ENCODE peak calls at places on chromosomes 6 and 20, in nine cellular contexts. One of them, this sample, is unnamed.

GRCh38 chr20:25549866-25550477 is 35.4 kb downstream of the NINL start:
- DNase-seq in endothelial cell: no peak
- DNase-seq in T-helper 2 cell: no peak
- DNase-seq in adipocyte: peak
- DNase-seq in brain microvascular endothelial cell: no peak
- DNase-seq in nephron progenitor cell: no peak
- DNase-seq in activated naive CD4-positive, alpha-beta T cell treated with anti-CD3 and anti-CD28 coated beads, Interleukin-2, amount 50 U/mL, for 72 hours: no peak
- DNase-seq in amygdala: no peak
- DNase-seq in GM13976: no peak
- DNase-seq in this sample: no peak

GRCh38 chr6:153511896-153512496 is 380.9 kb upstream of the RGS17 start:
- DNase-seq in activated naive CD4-positive, alpha-beta T cell treated with anti-CD3 and anti-CD28 coated beads, Interleukin-2, amount 50 U/mL, for 72 hours: no peak
- DNase-seq in nephron progenitor cell: peak
- DNase-seq in brain microvascular endothelial cell: peak
- DNase-seq in amygdala: no peak
- DNase-seq in T-helper 2 cell: peak
- DNase-seq in adipocyte: peak
- DNase-seq in GM13976: peak
- DNase-seq in endothelial cell: peak
- DNase-seq in this sample: peak

GRCh38 chr20:38297916-38298674 is 5.9 kb upstream of the BPI start:
- DNase-seq in endothelial cell: no peak
- DNase-seq in nephron progenitor cell: no peak
- DNase-seq in amygdala: no peak
- DNase-seq in activated naive CD4-positive, alpha-beta T cell treated with anti-CD3 and anti-CD28 coated beads, Interleukin-2, amount 50 U/mL, for 72 hours: no peak
- DNase-seq in brain microvascular endothelial cell: no peak
- DNase-seq in adipocyte: no peak
- DNase-seq in T-helper 2 cell: no peak
- DNase-seq in GM13976: no peak
- DNase-seq in this sample: no peak

GRCh38 chr6:36752187-36752885 is 54.7 kb downstream of the RAB44 start:
- DNase-seq in GM13976: no peak
- DNase-seq in adipocyte: no peak
- DNase-seq in activated naive CD4-positive, alpha-beta T cell treated with anti-CD3 and anti-CD28 coated beads, Interleukin-2, amount 50 U/mL, for 72 hours: no peak
- DNase-seq in amygdala: no peak
- DNase-seq in brain microvascular endothelial cell: no peak
- DNase-seq in nephron progenitor cell: no peak
- DNase-seq in endothelial cell: no peak
- DNase-seq in T-helper 2 cell: peak
- DNase-seq in this sample: no peak

GRCh38 chr6:39841291-39841690 is 49.1 kb downstream of the DAAM2 start:
- DNase-seq in nephron progenitor cell: no peak
- DNase-seq in brain microvascular endothelial cell: no peak
- DNase-seq in endothelial cell: no peak
- DNase-seq in amygdala: no peak
- DNase-seq in activated naive CD4-positive, alpha-beta T cell treated with anti-CD3 and anti-CD28 coated beads, Interleukin-2, amount 50 U/mL, for 72 hours: no peak
- DNase-seq in adipocyte: peak
- DNase-seq in GM13976: no peak
- DNase-seq in T-helper 2 cell: no peak
- DNase-seq in this sample: peak

GRCh38 chr20:35572838-35573237 is 31.0 kb downstream of the ERGIC3 start:
- DNase-seq in endothelial cell: no peak
- DNase-seq in brain microvascular endothelial cell: no peak
- DNase-seq in amygdala: no peak
- DNase-seq in GM13976: no peak
- DNase-seq in activated naive CD4-positive, alpha-beta T cell treated with anti-CD3 and anti-CD28 coated beads, Interleukin-2, amount 50 U/mL, for 72 hours: no peak
- DNase-seq in nephron progenitor cell: no peak
- DNase-seq in adipocyte: no peak
- DNase-seq in T-helper 2 cell: no peak
- DNase-seq in this sample: no peak

GRCh38 chr6:41455410-41455809 is 90.8 kb upstream of the FOXP4 start:
- DNase-seq in endothelial cell: no peak
- DNase-seq in T-helper 2 cell: no peak
- DNase-seq in amygdala: no peak
- DNase-seq in brain microvascular endothelial cell: no peak
- DNase-seq in nephron progenitor cell: no peak
- DNase-seq in GM13976: no peak
- DNase-seq in adipocyte: no peak
- DNase-seq in activated naive CD4-positive, alpha-beta T cell treated with anti-CD3 and anti-CD28 coated beads, Interleukin-2, amount 50 U/mL, for 72 hours: no peak
- DNase-seq in this sample: no peak

GRCh38 chr20:610130-611046 is at the start of gene TCF15:
- DNase-seq in adipocyte: no peak
- DNase-seq in T-helper 2 cell: peak
- DNase-seq in amygdala: no peak
- DNase-seq in nephron progenitor cell: peak
- DNase-seq in GM13976: peak
- DNase-seq in brain microvascular endothelial cell: peak
- DNase-seq in endothelial cell: peak
- DNase-seq in activated naive CD4-positive, alpha-beta T cell treated with anti-CD3 and anti-CD28 coated beads, Interleukin-2, amount 50 U/mL, for 72 hours: no peak
- DNase-seq in this sample: no peak

GRCh38 chr20:54649511-54649962 is 174.1 kb downstream of the DOK5 start:
- DNase-seq in amygdala: peak
- DNase-seq in T-helper 2 cell: peak
- DNase-seq in nephron progenitor cell: peak
- DNase-seq in GM13976: peak
- DNase-seq in brain microvascular endothelial cell: peak
- DNase-seq in adipocyte: peak
- DNase-seq in activated naive CD4-positive, alpha-beta T cell treated with anti-CD3 and anti-CD28 coated beads, Interleukin-2, amount 50 U/mL, for 72 hours: no peak
- DNase-seq in endothelial cell: peak
- DNase-seq in this sample: peak

GRCh38 chr6:106097368-106098231 is 11.5 kb downstream of the PRDM1 start:
- DNase-seq in amygdala: no peak
- DNase-seq in adipocyte: peak
- DNase-seq in nephron progenitor cell: no peak
- DNase-seq in T-helper 2 cell: peak
- DNase-seq in GM13976: peak
- DNase-seq in endothelial cell: no peak
- DNase-seq in activated naive CD4-positive, alpha-beta T cell treated with anti-CD3 and anti-CD28 coated beads, Interleukin-2, amount 50 U/mL, for 72 hours: no peak
- DNase-seq in brain microvascular endothelial cell: no peak
- DNase-seq in this sample: no peak

GRCh38 chr6:37056112-37056403 is 50.6 kb downstream of the FGD2 start:
- DNase-seq in GM13976: no peak
- DNase-seq in nephron progenitor cell: no peak
- DNase-seq in brain microvascular endothelial cell: no peak
- DNase-seq in activated naive CD4-positive, alpha-beta T cell treated with anti-CD3 and anti-CD28 coated beads, Interleukin-2, amount 50 U/mL, for 72 hours: no peak
- DNase-seq in T-helper 2 cell: no peak
- DNase-seq in amygdala: no peak
- DNase-seq in adipocyte: no peak
- DNase-seq in endothelial cell: no peak
- DNase-seq in this sample: no peak

GRCh38 chr6:84252140-84252539 is 24.7 kb upstream of the CEP162 start:
- DNase-seq in nephron progenitor cell: no peak
- DNase-seq in brain microvascular endothelial cell: no peak
- DNase-seq in adipocyte: no peak
- DNase-seq in endothelial cell: no peak
- DNase-seq in amygdala: no peak
- DNase-seq in T-helper 2 cell: no peak
- DNase-seq in activated naive CD4-positive, alpha-beta T cell treated with anti-CD3 and anti-CD28 coated beads, Interleukin-2, amount 50 U/mL, for 72 hours: no peak
- DNase-seq in GM13976: no peak
- DNase-seq in this sample: no peak

GRCh38 chr20:62914970-62915457 is 11.3 kb downstream of the DIDO1 start:
- DNase-seq in nephron progenitor cell: peak
- DNase-seq in endothelial cell: peak
- DNase-seq in amygdala: no peak
- DNase-seq in T-helper 2 cell: peak
- DNase-seq in adipocyte: peak
- DNase-seq in GM13976: no peak
- DNase-seq in brain microvascular endothelial cell: peak
- DNase-seq in activated naive CD4-positive, alpha-beta T cell treated with anti-CD3 and anti-CD28 coated beads, Interleukin-2, amount 50 U/mL, for 72 hours: peak
- DNase-seq in this sample: peak

GRCh38 chr6:35687658-35688604 is 784 bp downstream of the FKBP5 start:
- DNase-seq in amygdala: no peak
- DNase-seq in GM13976: peak
- DNase-seq in activated naive CD4-positive, alpha-beta T cell treated with anti-CD3 and anti-CD28 coated beads, Interleukin-2, amount 50 U/mL, for 72 hours: peak
- DNase-seq in brain microvascular endothelial cell: no peak
- DNase-seq in T-helper 2 cell: peak
- DNase-seq in adipocyte: peak
- DNase-seq in nephron progenitor cell: peak
- DNase-seq in endothelial cell: peak
- DNase-seq in this sample: peak

GRCh38 chr6:89430563-89430962 is 2.4 kb upstream of the ANKRD6 start:
- DNase-seq in adipocyte: no peak
- DNase-seq in GM13976: no peak
- DNase-seq in nephron progenitor cell: peak
- DNase-seq in amygdala: no peak
- DNase-seq in endothelial cell: no peak
- DNase-seq in brain microvascular endothelial cell: no peak
- DNase-seq in T-helper 2 cell: no peak
- DNase-seq in activated naive CD4-positive, alpha-beta T cell treated with anti-CD3 and anti-CD28 coated beads, Interleukin-2, amount 50 U/mL, for 72 hours: no peak
- DNase-seq in this sample: peak

GRCh38 chr20:20253039-20253743 is 114.7 kb upstream of the INSM1 start:
- DNase-seq in T-helper 2 cell: no peak
- DNase-seq in activated naive CD4-positive, alpha-beta T cell treated with anti-CD3 and anti-CD28 coated beads, Interleukin-2, amount 50 U/mL, for 72 hours: no peak
- DNase-seq in brain microvascular endothelial cell: no peak
- DNase-seq in amygdala: no peak
- DNase-seq in adipocyte: no peak
- DNase-seq in GM13976: no peak
- DNase-seq in nephron progenitor cell: no peak
- DNase-seq in endothelial cell: no peak
- DNase-seq in this sample: no peak

GRCh38 chr20:33839591-33839990 is 28.4 kb downstream of the CHMP4B start:
- DNase-seq in GM13976: no peak
- DNase-seq in nephron progenitor cell: no peak
- DNase-seq in adipocyte: no peak
- DNase-seq in activated naive CD4-positive, alpha-beta T cell treated with anti-CD3 and anti-CD28 coated beads, Interleukin-2, amount 50 U/mL, for 72 hours: no peak
- DNase-seq in amygdala: no peak
- DNase-seq in brain microvascular endothelial cell: no peak
- DNase-seq in endothelial cell: no peak
- DNase-seq in T-helper 2 cell: no peak
- DNase-seq in this sample: no peak

GRCh38 chr20:62733891-62734290 is 25.3 kb downstream of the NTSR1 start:
- DNase-seq in nephron progenitor cell: no peak
- DNase-seq in endothelial cell: no peak
- DNase-seq in amygdala: no peak
- DNase-seq in T-helper 2 cell: no peak
- DNase-seq in GM13976: no peak
- DNase-seq in activated naive CD4-positive, alpha-beta T cell treated with anti-CD3 and anti-CD28 coated beads, Interleukin-2, amount 50 U/mL, for 72 hours: no peak
- DNase-seq in adipocyte: no peak
- DNase-seq in brain microvascular endothelial cell: no peak
- DNase-seq in this sample: no peak

GRCh38 chr6:136323431-136324112 is 33.9 kb upstream of the BCLAF1 start:
- DNase-seq in adipocyte: peak
- DNase-seq in brain microvascular endothelial cell: no peak
- DNase-seq in amygdala: peak
- DNase-seq in nephron progenitor cell: no peak
- DNase-seq in endothelial cell: no peak
- DNase-seq in T-helper 2 cell: no peak
- DNase-seq in activated naive CD4-positive, alpha-beta T cell treated with anti-CD3 and anti-CD28 coated beads, Interleukin-2, amount 50 U/mL, for 72 hours: no peak
- DNase-seq in GM13976: no peak
- DNase-seq in this sample: no peak

GRCh38 chr6:163548624-163549023 is 134.1 kb downstream of the QKI start:
- DNase-seq in adipocyte: no peak
- DNase-seq in GM13976: no peak
- DNase-seq in nephron progenitor cell: no peak
- DNase-seq in amygdala: no peak
- DNase-seq in brain microvascular endothelial cell: no peak
- DNase-seq in T-helper 2 cell: no peak
- DNase-seq in endothelial cell: no peak
- DNase-seq in activated naive CD4-positive, alpha-beta T cell treated with anti-CD3 and anti-CD28 coated beads, Interleukin-2, amount 50 U/mL, for 72 hours: no peak
- DNase-seq in this sample: no peak

GRCh38 chr6:149211046-149211571 is 106.4 kb upstream of the TAB2 start:
- DNase-seq in amygdala: no peak
- DNase-seq in GM13976: peak
- DNase-seq in T-helper 2 cell: peak
- DNase-seq in nephron progenitor cell: no peak
- DNase-seq in endothelial cell: no peak
- DNase-seq in adipocyte: no peak
- DNase-seq in brain microvascular endothelial cell: peak
- DNase-seq in activated naive CD4-positive, alpha-beta T cell treated with anti-CD3 and anti-CD28 coated beads, Interleukin-2, amount 50 U/mL, for 72 hours: no peak
- DNase-seq in this sample: no peak

GRCh38 chr20:51665543-51666118 is 102.6 kb downstream of the ATP9A start:
- DNase-seq in brain microvascular endothelial cell: no peak
- DNase-seq in endothelial cell: no peak
- DNase-seq in adipocyte: no peak
- DNase-seq in amygdala: no peak
- DNase-seq in nephron progenitor cell: no peak
- DNase-seq in T-helper 2 cell: no peak
- DNase-seq in GM13976: no peak
- DNase-seq in activated naive CD4-positive, alpha-beta T cell treated with anti-CD3 and anti-CD28 coated beads, Interleukin-2, amount 50 U/mL, for 72 hours: no peak
- DNase-seq in this sample: no peak

GRCh38 chr6:167733740-167734661 is 92.7 kb upstream of the AFDN start:
- DNase-seq in brain microvascular endothelial cell: no peak
- DNase-seq in endothelial cell: no peak
- DNase-seq in GM13976: no peak
- DNase-seq in amygdala: no peak
- DNase-seq in adipocyte: no peak
- DNase-seq in nephron progenitor cell: no peak
- DNase-seq in activated naive CD4-positive, alpha-beta T cell treated with anti-CD3 and anti-CD28 coated beads, Interleukin-2, amount 50 U/mL, for 72 hours: no peak
- DNase-seq in T-helper 2 cell: no peak
- DNase-seq in this sample: no peak

GRCh38 chr6:45185403-45186251 is 142.5 kb upstream of the RUNX2 start:
- DNase-seq in amygdala: no peak
- DNase-seq in nephron progenitor cell: no peak
- DNase-seq in T-helper 2 cell: no peak
- DNase-seq in GM13976: no peak
- DNase-seq in activated naive CD4-positive, alpha-beta T cell treated with anti-CD3 and anti-CD28 coated beads, Interleukin-2, amount 50 U/mL, for 72 hours: no peak
- DNase-seq in endothelial cell: no peak
- DNase-seq in brain microvascular endothelial cell: no peak
- DNase-seq in adipocyte: no peak
- DNase-seq in this sample: no peak

GRCh38 chr6:159169557-159170332 is 545 bp downstream of the FNDC1 start:
- DNase-seq in T-helper 2 cell: peak
- DNase-seq in GM13976: peak
- DNase-seq in nephron progenitor cell: peak
- DNase-seq in brain microvascular endothelial cell: peak
- DNase-seq in amygdala: no peak
- DNase-seq in endothelial cell: peak
- DNase-seq in adipocyte: peak
- DNase-seq in activated naive CD4-positive, alpha-beta T cell treated with anti-CD3 and anti-CD28 coated beads, Interleukin-2, amount 50 U/mL, for 72 hours: no peak
- DNase-seq in this sample: peak

This sample was measured in HEK293T.